ENCODE peak calls at places on chromosomes 5 and 9, in six cellular contexts. U is gastrocnemius medialis, J is cardiac fibroblast, I is colonic mucosa, E is dorsolateral prefrontal cortex, Z is retinal pigment epithelial cell. Q is an unnamed sample.

GRCh38 chr9:97831843-97832636 is 21.0 kb upstream of the FOXE1 start:
- DNase-seq in U (no peak), I (no peak), Z (no peak), E (no peak), J (no peak), Q (no peak)

GRCh38 chr5:143114481-143114880 is 289.0 kb downstream of the NR3C1 start:
- DNase-seq in J (no peak), E (no peak), Z (no peak), U (no peak), I (no peak), Q (no peak)

GRCh38 chr9:90344013-90344412 is 298.6 kb downstream of the DIRAS2 start:
- DNase-seq in E (no peak), Z (no peak), I (no peak), J (peak), U (no peak), Q (no peak)

GRCh38 chr9:16282718-16283117 is 587.8 kb downstream of the BNC2 start:
- DNase-seq in E (no peak), Z (no peak), J (no peak), U (no peak), I (no peak), Q (no peak)

GRCh38 chr9:134325813-134326753 is at the start of gene RXRA:
- DNase-seq in Z (no peak), J (peak), U (peak), E (no peak), I (peak), Q (peak)

GRCh38 chr9:90065851-90066250 is 461.0 kb downstream of the GADD45G start:
- DNase-seq in E (no peak), I (no peak), U (no peak), J (no peak), Z (no peak), Q (no peak)

GRCh38 chr5:156755421-156756087 is 94.5 kb upstream of the PPP1R2B start:
- DNase-seq in J (no peak), Z (no peak), I (no peak), E (no peak), U (no peak), Q (no peak)

GRCh38 chr9:72951520-72952393 is 1.1 kb downstream of the ALDH1A1 start:
- DNase-seq in J (no peak), U (no peak), E (no peak), I (peak), Z (no peak), Q (no peak)

GRCh38 chr9:120368799-120369198 is 211.2 kb downstream of the CDK5RAP2 start:
- DNase-seq in I (no peak), J (no peak), Z (no peak), U (no peak), E (no peak), Q (no peak)

GRCh38 chr5:10655686-10656075 is 91.8 kb downstream of the ANKRD33B start:
- DNase-seq in I (no peak), Z (no peak), U (no peak), J (no peak), E (no peak), Q (no peak)

GRCh38 chr5:56705217-56705616 is 110.1 kb upstream of the MAP3K1 start:
- DNase-seq in J (no peak), Z (no peak), E (no peak), I (no peak), U (no peak), Q (no peak)

GRCh38 chr9:103942652-103943051 is 151.5 kb upstream of the SMC2 start:
- DNase-seq in I (peak), U (no peak), Z (no peak), J (no peak), E (no peak), Q (no peak)

GRCh38 chr9:95023217-95024003 is 294.1 kb downstream of the FANCC start:
- DNase-seq in E (no peak), I (no peak), Z (no peak), J (peak), U (peak), Q (no peak)

GRCh38 chr5:67032921-67033664 is 163.5 kb downstream of the CD180 start:
- DNase-seq in I (no peak), E (no peak), U (no peak), Z (no peak), J (peak), Q (no peak)

GRCh38 chr9:129289131-129289731 is 111.2 kb upstream of the IER5L start:
- DNase-seq in Z (no peak), I (no peak), E (no peak), J (no peak), U (peak), Q (peak)

GRCh38 chr5:10227396-10227795 is 22.3 kb downstream of the ATPSCKMT start:
- DNase-seq in J (peak), I (no peak), U (no peak), E (no peak), Z (no peak), Q (no peak)

GRCh38 chr5:126437706-126438105 is 14.5 kb downstream of the GRAMD2B start:
- DNase-seq in E (no peak), U (no peak), Z (no peak), J (no peak), I (no peak), Q (no peak)

GRCh38 chr5:175021886-175022285 is 297.5 kb downstream of the MSX2 start:
- DNase-seq in J (no peak), U (no peak), I (no peak), Z (no peak), E (no peak), Q (no peak)

GRCh38 chr9:113612216-113612747 is 148.8 kb downstream of the RGS3 start:
- DNase-seq in Z (no peak), J (no peak), E (no peak), I (no peak), U (no peak), Q (no peak)

GRCh38 chr9:89059925-89060506 is 68.7 kb downstream of the S1PR3 start:
- DNase-seq in E (no peak), J (no peak), I (no peak), Z (no peak), U (no peak), Q (no peak)

GRCh38 chr5:6585168-6585567 is 47.7 kb downstream of the NSUN2 start:
- DNase-seq in U (no peak), I (no peak), J (no peak), E (no peak), Z (no peak), Q (no peak)

GRCh38 chr5:169641253-169641652 is 4.2 kb downstream of the DOCK2 start:
- DNase-seq in E (no peak), J (no peak), Z (no peak), I (no peak), U (no peak), Q (no peak)

GRCh38 chr9:6015278-6016157 is at the start of gene RANBP6:
- DNase-seq in J (peak), I (peak), U (peak), Z (peak), E (peak), Q (peak)
- TF ChIP-seq CTCF in J (no peak), I (no peak), U (no peak), Z (no peak), E (no peak), Q (no peak)

DNA sequence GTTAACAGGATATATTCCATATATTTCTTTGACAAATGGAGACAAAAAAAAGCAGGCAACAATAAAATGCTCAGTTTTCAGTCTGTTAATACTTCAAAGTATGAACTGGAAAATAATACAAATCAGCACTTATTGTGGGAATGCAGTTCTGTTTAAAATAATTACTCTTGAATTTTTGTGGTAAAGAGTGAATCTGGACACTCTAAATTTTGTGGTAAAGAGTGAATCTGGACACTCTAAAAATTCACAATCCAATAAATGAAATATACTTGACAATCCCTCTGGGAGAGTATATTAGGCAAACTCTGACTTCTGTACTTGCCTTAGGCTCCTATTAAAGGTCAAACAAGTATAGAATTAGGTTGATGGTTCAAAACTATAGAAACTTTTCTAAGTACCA is 141.9 kb upstream of the RASA1 start:
- DNase-seq in U (no peak), I (no peak), J (no peak), E (no peak), Z (no peak), Q (no peak)
- TF ChIP-seq CTCF in U (no peak), I (no peak), J (no peak), E (no peak), Z (no peak), Q (no peak)

GRCh38 chr5:103648086-103648485 is 85.5 kb upstream of the NUDT12 start:
- DNase-seq in U (no peak), I (no peak), Z (no peak), E (no peak), J (no peak), Q (no peak)
- TF ChIP-seq CTCF in U (no peak), I (no peak), Z (peak), E (no peak), J (peak), Q (no peak)

GRCh38 chr9:83012578-83013260 is 50.2 kb downstream of the RASEF start:
- DNase-seq in E (no peak), I (no peak), Z (no peak), U (no peak), J (no peak), Q (no peak)
- TF ChIP-seq CTCF in E (no peak), I (no peak), Z (no peak), U (no peak), J (no peak), Q (no peak)

GRCh38 chr5:171848911-171849520 is 63.4 kb downstream of the SMIM23 start:
- DNase-seq in U (no peak), E (no peak), Z (no peak), J (peak), I (no peak), Q (no peak)
- TF ChIP-seq CTCF in U (no peak), E (no peak), Z (peak), J (peak), I (no peak), Q (no peak)

DNA sequence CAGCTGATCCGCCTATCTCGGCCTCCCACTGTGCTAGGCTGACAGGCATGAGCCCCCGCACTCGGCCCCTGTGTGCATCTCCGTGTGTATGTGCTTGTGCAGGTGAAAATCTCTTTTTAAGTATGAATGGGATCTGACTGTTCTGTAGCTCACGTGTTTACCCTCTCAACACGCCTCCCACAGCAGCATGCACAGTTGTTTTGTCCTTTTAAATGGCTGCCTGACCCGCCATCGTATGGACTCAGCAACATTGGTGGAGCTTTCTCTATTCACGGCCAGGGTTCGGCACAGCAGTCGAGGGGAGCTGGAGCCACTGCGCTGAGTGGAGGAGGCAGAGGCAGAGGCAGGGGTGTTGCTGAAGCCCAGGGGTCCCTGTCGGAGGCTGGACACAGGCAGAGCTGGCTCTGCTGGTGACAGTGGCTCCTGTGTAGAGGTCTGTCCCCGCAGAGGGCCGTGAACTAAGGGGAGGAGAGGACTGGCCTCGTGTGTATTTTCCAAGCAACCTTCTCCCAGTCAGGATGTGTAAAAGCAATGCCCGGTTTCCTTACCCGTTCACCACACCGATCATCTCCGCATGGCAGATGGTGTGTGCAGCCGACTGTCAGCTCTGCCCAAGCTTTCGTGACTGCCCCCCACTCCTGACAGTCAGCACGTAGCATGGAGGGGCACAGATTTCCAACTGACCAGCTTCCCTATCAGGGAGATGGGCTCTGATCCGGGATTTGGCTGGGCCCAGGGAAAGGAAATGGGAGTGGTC is 37.3 kb downstream of the MRPL36 start:
- DNase-seq in U (no peak), E (no peak), Z (no peak), J (no peak), I (no peak), Q (no peak)
- TF ChIP-seq CTCF in U (no peak), E (no peak), Z (no peak), J (no peak), I (no peak), Q (no peak)

GRCh38 chr5:68246802-68247201 is 31.2 kb downstream of the PIK3R1 start:
- DNase-seq in E (no peak), U (no peak), Z (no peak), I (no peak), J (no peak), Q (no peak)
- TF ChIP-seq CTCF in E (no peak), U (no peak), Z (peak), I (no peak), J (no peak), Q (peak)

GRCh38 chr5:33999986-34000385 is 7.9 kb downstream of the AMACR start:
- DNase-seq in J (no peak), E (no peak), Z (no peak), U (no peak), I (no peak), Q (no peak)

GRCh38 chr5:33994845-33995244 is 10.4 kb upstream of the SLC45A2 start:
- DNase-seq in J (peak), I (no peak), U (no peak), E (no peak), Z (no peak), Q (no peak)

GRCh38 chr5:33992864-33993263 is 8.4 kb upstream of the SLC45A2 start:
- DNase-seq in Z (no peak), J (no peak), E (no peak), U (no peak), I (no peak), Q (no peak)

GRCh38 chr5:34001231-34001935 is 6.5 kb downstream of the AMACR start:
- DNase-seq in J (no peak), I (peak), Z (no peak), E (no peak), U (no peak), Q (no peak)

GRCh38 chr5:33997331-33997983 is 10.4 kb downstream of the AMACR start:
- DNase-seq in E (peak), I (peak), J (peak), U (peak), Z (peak), Q (peak)
- TF ChIP-seq CTCF in E (peak), I (peak), J (peak), U (peak), Z (peak), Q (peak)

DNA sequence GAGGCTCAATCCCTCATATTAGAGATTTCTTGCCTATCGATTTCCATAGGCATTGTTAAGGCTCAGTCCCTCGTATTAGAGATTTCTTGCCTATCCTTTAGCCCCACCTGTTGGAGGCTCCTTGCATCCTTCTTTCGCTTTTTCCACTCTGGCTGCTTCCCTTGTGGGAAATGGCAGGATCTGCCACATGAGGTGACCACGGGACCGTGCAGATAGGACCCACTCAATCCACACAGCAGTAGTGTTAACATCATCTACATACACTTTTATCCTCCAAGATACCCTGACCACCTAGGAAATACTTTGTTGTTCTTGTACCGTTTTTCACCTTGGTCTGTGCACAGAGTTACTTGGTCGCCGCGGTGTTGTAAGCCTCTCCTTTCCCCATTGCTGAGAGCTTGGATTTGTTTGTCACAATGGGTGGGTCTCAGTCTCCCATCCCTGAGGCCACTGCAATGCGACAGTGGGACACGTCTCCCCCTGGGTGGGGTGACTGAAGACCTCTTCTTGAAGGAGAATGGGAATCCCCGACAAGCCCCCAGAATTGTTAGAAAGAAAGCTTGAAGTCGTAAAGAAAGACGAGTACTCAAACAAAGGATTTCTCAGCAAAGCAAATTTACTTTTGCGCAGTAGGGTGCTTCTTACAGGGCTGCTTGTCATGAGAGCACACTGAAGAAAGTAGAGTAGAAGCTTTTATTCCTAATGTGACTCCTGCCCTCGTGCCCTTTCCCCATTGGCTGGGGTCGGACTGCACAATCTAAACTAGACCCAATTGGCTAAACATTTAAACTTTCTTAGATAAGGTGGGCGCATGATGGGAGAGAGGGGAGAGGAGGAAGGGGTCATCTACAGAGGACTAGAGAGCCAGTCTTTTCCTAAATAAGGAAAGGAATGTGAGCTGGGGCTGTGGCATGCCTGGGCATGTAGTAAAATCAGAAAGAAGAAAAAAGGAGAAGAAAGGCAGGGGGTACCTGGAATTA is 19.8 kb downstream of the IFT74 start:
- DNase-seq in Z (no peak), E (no peak), U (no peak), J (peak), I (peak), Q (no peak)
- TF ChIP-seq CTCF in Z (peak), E (peak), U (no peak), J (peak), I (peak), Q (peak)

GRCh38 chr5:180021900-180022299 is 49.7 kb downstream of the RNF130 start:
- DNase-seq in I (no peak), J (no peak), E (no peak), Z (no peak), U (no peak), Q (no peak)
- TF ChIP-seq CTCF in I (no peak), J (no peak), E (no peak), Z (no peak), U (no peak), Q (no peak)